ENCODE peak calls at places on chromosomes 5 and 9, in six cellular contexts. One of them, this sample, is unnamed.

GRCh38 chr9:134546746-134547145 is 94.9 kb upstream of the COL5A1 start:
- DNase-seq in AG10803: no peak
- DNase-seq in neural crest cell: no peak
- DNase-seq in HFFc6: no peak
- DNase-seq in fibroblast of lung: no peak
- DNase-seq in cardiac muscle cell: no peak
- DNase-seq in this sample: no peak

GRCh38 chr5:155004138-155004744 is 9.3 kb upstream of the KIF4B start:
- DNase-seq in AG10803: no peak
- DNase-seq in neural crest cell: no peak
- DNase-seq in HFFc6: no peak
- DNase-seq in fibroblast of lung: no peak
- DNase-seq in cardiac muscle cell: peak; percentile 30
- DNase-seq in this sample: no peak

GRCh38 chr9:89799766-89800165 is 195.0 kb downstream of the GADD45G start:
- DNase-seq in AG10803: no peak
- DNase-seq in neural crest cell: no peak
- DNase-seq in HFFc6: no peak
- DNase-seq in fibroblast of lung: no peak
- DNase-seq in cardiac muscle cell: no peak
- DNase-seq in this sample: no peak

GRCh38 chr9:129458155-129458661 is 162.7 kb downstream of the C9orf50 start:
- DNase-seq in AG10803: no peak
- DNase-seq in neural crest cell: no peak
- DNase-seq in HFFc6: peak; percentile 25
- DNase-seq in fibroblast of lung: no peak
- DNase-seq in cardiac muscle cell: no peak
- DNase-seq in this sample: no peak

GRCh38 chr5:143106175-143106574 is 297.3 kb downstream of the NR3C1 start:
- DNase-seq in AG10803: peak; percentile 90
- DNase-seq in neural crest cell: no peak
- DNase-seq in HFFc6: peak; percentile 41
- DNase-seq in fibroblast of lung: peak; percentile 64
- DNase-seq in cardiac muscle cell: peak; percentile 75
- DNase-seq in this sample: peak; percentile 77

GRCh38 chr9:130780415-130780814 is 54.6 kb upstream of the ABL1 start:
- DNase-seq in AG10803: no peak
- DNase-seq in neural crest cell: no peak
- DNase-seq in HFFc6: no peak
- DNase-seq in fibroblast of lung: no peak
- DNase-seq in cardiac muscle cell: no peak
- DNase-seq in this sample: no peak

GRCh38 chr5:178266581-178266980 is 34.0 kb upstream of the PHYKPL start:
- DNase-seq in AG10803: no peak
- DNase-seq in neural crest cell: no peak
- DNase-seq in HFFc6: no peak
- DNase-seq in fibroblast of lung: no peak
- DNase-seq in cardiac muscle cell: no peak
- DNase-seq in this sample: no peak

GRCh38 chr5:26942481-26942880 is 95.9 kb downstream of the CDH9 start:
- DNase-seq in AG10803: no peak
- DNase-seq in neural crest cell: no peak
- DNase-seq in HFFc6: no peak
- DNase-seq in fibroblast of lung: peak; percentile 22
- DNase-seq in cardiac muscle cell: peak; percentile 26
- DNase-seq in this sample: peak; percentile 25

GRCh38 chr5:15322426-15322825 is 177.6 kb upstream of the FBXL7 start:
- DNase-seq in AG10803: no peak
- DNase-seq in neural crest cell: no peak
- DNase-seq in HFFc6: no peak
- DNase-seq in fibroblast of lung: no peak
- DNase-seq in cardiac muscle cell: no peak
- DNase-seq in this sample: no peak

GRCh38 chr5:142008813-142009212 is 4.0 kb downstream of the GNPDA1 start:
- DNase-seq in AG10803: no peak
- DNase-seq in neural crest cell: no peak
- DNase-seq in HFFc6: no peak
- DNase-seq in fibroblast of lung: no peak
- DNase-seq in cardiac muscle cell: no peak
- DNase-seq in this sample: no peak

GRCh38 chr5:145637396-145637795 is 197.7 kb downstream of the PRELID2 start:
- DNase-seq in AG10803: peak; percentile 54
- DNase-seq in neural crest cell: no peak
- DNase-seq in HFFc6: peak; percentile 10
- DNase-seq in fibroblast of lung: peak; percentile 92
- DNase-seq in cardiac muscle cell: no peak
- DNase-seq in this sample: peak; percentile 45

GRCh38 chr9:124605258-124605657 is 98.1 kb upstream of the NR5A1 start:
- DNase-seq in AG10803: no peak
- DNase-seq in neural crest cell: no peak
- DNase-seq in HFFc6: no peak
- DNase-seq in fibroblast of lung: no peak
- DNase-seq in cardiac muscle cell: no peak
- DNase-seq in this sample: no peak

GRCh38 chr5:168948746-168949145 is 352.2 kb downstream of the SLIT3 start:
- DNase-seq in AG10803: no peak
- DNase-seq in neural crest cell: no peak
- DNase-seq in HFFc6: no peak
- DNase-seq in fibroblast of lung: no peak
- DNase-seq in cardiac muscle cell: no peak
- DNase-seq in this sample: no peak

GRCh38 chr5:168943485-168943884 is 357.5 kb downstream of the SLIT3 start:
- DNase-seq in AG10803: no peak
- DNase-seq in neural crest cell: no peak
- DNase-seq in HFFc6: no peak
- DNase-seq in fibroblast of lung: no peak
- DNase-seq in cardiac muscle cell: no peak
- DNase-seq in this sample: no peak

GRCh38 chr5:168947212-168947868 is 353.6 kb downstream of the SLIT3 start:
- DNase-seq in AG10803: peak; percentile 40
- DNase-seq in neural crest cell: peak; percentile 74
- DNase-seq in HFFc6: peak; percentile 45
- DNase-seq in fibroblast of lung: peak; percentile 11
- DNase-seq in cardiac muscle cell: peak; percentile 55
- DNase-seq in this sample: peak; percentile 13

GRCh38 chr5:168943999-168944398 is 356.9 kb downstream of the SLIT3 start:
- DNase-seq in AG10803: no peak
- DNase-seq in neural crest cell: no peak
- DNase-seq in HFFc6: no peak
- DNase-seq in fibroblast of lung: no peak
- DNase-seq in cardiac muscle cell: peak; percentile 21
- DNase-seq in this sample: no peak

GRCh38 chr5:168946363-168946762 is 354.6 kb downstream of the SLIT3 start:
- DNase-seq in AG10803: no peak
- DNase-seq in neural crest cell: peak; percentile 22
- DNase-seq in HFFc6: no peak
- DNase-seq in fibroblast of lung: no peak
- DNase-seq in cardiac muscle cell: peak; percentile 13
- DNase-seq in this sample: no peak
- TF ChIP-seq CTCF in AG10803: peak; percentile 19
- TF ChIP-seq CTCF in neural crest cell: peak; percentile 52
- TF ChIP-seq CTCF in HFFc6: peak; percentile 18
- TF ChIP-seq CTCF in fibroblast of lung: no peak
- TF ChIP-seq CTCF in cardiac muscle cell: peak; percentile 33
- TF ChIP-seq CTCF in this sample: no peak

GRCh38 chr5:56270568-56271392 is 37.6 kb upstream of the ANKRD55 start:
- DNase-seq in AG10803: peak; percentile 84
- DNase-seq in neural crest cell: peak; percentile 80
- DNase-seq in HFFc6: peak; percentile 70
- DNase-seq in fibroblast of lung: peak; percentile 67
- DNase-seq in cardiac muscle cell: peak; percentile 93
- DNase-seq in this sample: peak; percentile 93

GRCh38 chr5:56270058-56270457 is 36.9 kb upstream of the ANKRD55 start:
- DNase-seq in AG10803: no peak
- DNase-seq in neural crest cell: no peak
- DNase-seq in HFFc6: no peak
- DNase-seq in fibroblast of lung: no peak
- DNase-seq in cardiac muscle cell: no peak
- DNase-seq in this sample: no peak

GRCh38 chr5:56273376-56274005 is 40.4 kb upstream of the ANKRD55 start:
- DNase-seq in AG10803: no peak
- DNase-seq in neural crest cell: no peak
- DNase-seq in HFFc6: no peak
- DNase-seq in fibroblast of lung: no peak
- DNase-seq in cardiac muscle cell: peak; percentile 33
- DNase-seq in this sample: no peak

GRCh38 chr5:56272765-56273164 is 39.6 kb upstream of the ANKRD55 start:
- DNase-seq in AG10803: no peak
- DNase-seq in neural crest cell: no peak
- DNase-seq in HFFc6: no peak
- DNase-seq in fibroblast of lung: no peak
- DNase-seq in cardiac muscle cell: no peak
- DNase-seq in this sample: no peak

DNA sequence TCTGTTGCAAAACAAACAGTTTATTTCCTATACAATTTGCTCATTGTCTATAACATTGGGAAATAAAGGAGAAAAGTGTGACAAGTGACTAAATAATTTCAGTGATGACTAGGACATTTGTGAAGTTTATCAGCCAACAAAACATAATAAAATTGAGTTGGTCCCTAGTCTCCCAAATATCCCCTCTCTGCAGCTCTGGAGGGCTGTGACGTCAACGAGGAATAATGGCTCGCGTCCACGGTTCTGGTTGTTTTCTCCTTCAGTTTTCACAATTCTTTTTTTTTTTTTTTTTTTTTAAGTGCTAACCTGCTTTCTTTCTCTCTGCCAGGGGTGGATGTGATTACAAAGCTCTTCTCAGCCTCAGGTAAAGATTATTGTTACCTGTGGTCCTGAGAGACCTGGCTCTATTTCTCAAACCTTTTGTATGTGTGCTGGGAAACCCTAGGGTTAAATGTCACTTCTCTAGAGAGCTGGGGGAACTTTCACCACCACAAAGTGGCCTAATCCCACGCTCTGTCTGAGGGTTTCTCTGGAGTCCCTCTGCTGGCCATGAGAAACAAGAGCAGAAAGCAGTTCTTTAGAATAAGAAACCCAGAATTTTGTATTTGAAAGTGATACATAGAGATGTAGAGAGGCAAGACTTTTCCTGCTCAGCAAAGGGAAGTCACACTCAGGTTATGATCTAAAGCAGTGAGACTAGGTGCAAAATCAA is 36.2 kb upstream of the ANKRD55 start:
- DNase-seq in AG10803: peak; percentile 67
- DNase-seq in neural crest cell: peak; percentile 18
- DNase-seq in HFFc6: peak; percentile 45
- DNase-seq in fibroblast of lung: peak; percentile 37
- DNase-seq in cardiac muscle cell: peak; percentile 87
- DNase-seq in this sample: peak; percentile 75
- TF ChIP-seq CTCF in AG10803: peak; percentile 89
- TF ChIP-seq CTCF in neural crest cell: peak; percentile 71
- TF ChIP-seq CTCF in HFFc6: peak; percentile 81
- TF ChIP-seq CTCF in fibroblast of lung: peak; percentile 88
- TF ChIP-seq CTCF in cardiac muscle cell: peak; percentile 82
- TF ChIP-seq CTCF in this sample: peak; percentile 75

DNA sequence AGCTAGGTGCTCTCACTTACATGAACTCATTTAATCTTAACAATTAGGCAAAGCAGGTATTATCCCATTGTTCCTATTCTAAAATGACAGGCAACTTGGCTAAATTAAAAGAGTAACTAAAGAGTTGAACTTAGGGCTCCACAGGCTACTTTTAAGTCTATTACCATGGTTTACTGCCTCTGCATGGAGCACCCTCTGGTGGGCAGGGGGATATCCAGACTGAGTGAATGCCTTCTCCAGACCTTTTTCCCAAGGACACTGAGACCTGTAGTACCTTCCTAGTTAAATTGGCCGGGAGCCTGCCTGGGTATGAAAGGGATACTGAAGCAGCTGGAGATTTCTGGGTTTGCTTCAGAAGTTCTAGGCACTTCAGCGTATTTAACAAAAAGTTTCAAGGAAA is 238.1 kb downstream of the ELAVL2 start:
- DNase-seq in AG10803: no peak
- DNase-seq in neural crest cell: no peak
- DNase-seq in HFFc6: no peak
- DNase-seq in fibroblast of lung: no peak
- DNase-seq in cardiac muscle cell: no peak
- DNase-seq in this sample: no peak
- TF ChIP-seq CTCF in AG10803: no peak
- TF ChIP-seq CTCF in neural crest cell: no peak
- TF ChIP-seq CTCF in HFFc6: no peak
- TF ChIP-seq CTCF in fibroblast of lung: no peak
- TF ChIP-seq CTCF in cardiac muscle cell: no peak
- TF ChIP-seq CTCF in this sample: no peak

DNA sequence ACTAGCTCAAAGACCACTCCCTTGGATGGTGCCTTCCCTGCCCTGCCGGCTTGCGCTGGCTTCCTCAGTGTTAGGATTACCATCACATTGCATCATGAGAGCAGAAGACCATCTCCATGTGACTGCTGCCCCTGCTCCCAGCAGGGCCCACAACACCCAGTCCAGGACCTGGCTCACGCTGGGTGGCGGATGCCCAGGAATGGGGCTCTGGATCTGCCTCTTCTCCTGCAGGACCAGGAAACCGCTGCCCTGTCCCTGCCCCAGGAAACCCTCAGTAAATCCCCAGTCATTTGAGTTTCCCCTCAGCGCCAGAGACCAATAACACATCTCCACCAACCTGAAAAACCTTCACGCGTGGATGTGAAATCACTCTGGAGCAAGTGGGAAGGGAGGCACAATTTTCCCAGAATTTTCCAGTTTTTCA is 3.3 kb upstream of the RNF44 start:
- DNase-seq in AG10803: no peak
- DNase-seq in neural crest cell: no peak
- DNase-seq in HFFc6: no peak
- DNase-seq in fibroblast of lung: no peak
- DNase-seq in cardiac muscle cell: no peak
- DNase-seq in this sample: no peak
- TF ChIP-seq CTCF in AG10803: no peak
- TF ChIP-seq CTCF in neural crest cell: no peak
- TF ChIP-seq CTCF in HFFc6: no peak
- TF ChIP-seq CTCF in fibroblast of lung: no peak
- TF ChIP-seq CTCF in cardiac muscle cell: no peak
- TF ChIP-seq CTCF in this sample: no peak

DNA sequence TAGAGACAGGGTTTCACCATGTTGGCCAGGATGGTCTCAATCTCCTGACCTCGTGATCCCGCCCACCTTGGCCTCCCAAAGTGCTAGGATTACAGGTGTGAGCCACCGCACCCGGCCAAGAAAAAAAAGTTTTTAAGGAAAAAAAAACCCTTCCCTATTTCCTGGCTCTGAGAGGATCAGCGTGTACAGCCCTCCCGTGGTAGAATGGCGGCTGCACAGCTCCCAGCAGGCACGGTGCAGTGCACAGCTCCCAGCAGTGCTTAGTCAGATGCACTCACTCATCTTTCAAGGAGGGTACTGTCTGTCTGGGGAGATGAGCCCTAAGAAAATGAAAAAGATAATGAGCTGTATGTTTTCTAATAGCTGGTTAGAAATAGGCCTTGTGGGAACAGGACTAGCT is 36.8 kb upstream of the SLC2A8 start:
- DNase-seq in AG10803: no peak
- DNase-seq in neural crest cell: no peak
- DNase-seq in HFFc6: no peak
- DNase-seq in fibroblast of lung: no peak
- DNase-seq in cardiac muscle cell: no peak
- DNase-seq in this sample: no peak
- TF ChIP-seq CTCF in AG10803: peak; percentile 29
- TF ChIP-seq CTCF in neural crest cell: no peak
- TF ChIP-seq CTCF in HFFc6: peak; percentile 34
- TF ChIP-seq CTCF in fibroblast of lung: no peak
- TF ChIP-seq CTCF in cardiac muscle cell: no peak
- TF ChIP-seq CTCF in this sample: no peak